ENCODE peak calls at places on chromosomes 16 and 17, in ten cellular contexts. Z is cardiac fibroblast, O is tibial nerve, F is fibroblast of lung, K is brain microvascular endothelial cell, Q is mucosa of descending colon, G is foreskin fibroblast, C is breast epithelium, A is Caco-2, I is AG09309. W is an unnamed sample.

GRCh38 chr17:77890771-77891170 is 67.7 kb upstream of the TNRC6C start:
- DNase-seq in Z (no peak), O (no peak), F (no peak), K (no peak), Q (no peak), G (no peak), C (no peak), A (no peak), I (no peak), W (no peak)

GRCh38 chr17:76314392-76315227 is 6.5 kb upstream of the QRICH2 start:
- DNase-seq in Z (peak; percentile 12), O (no peak), F (peak; percentile 9), K (peak; percentile 32), Q (no peak), G (no peak), C (no peak), A (no peak), I (no peak), W (no peak)

GRCh38 chr16:23466162-23466885 is 13.3 kb upstream of the COG7 start:
- DNase-seq in Z (peak; percentile 95), O (no peak), F (peak; percentile 83), K (peak; percentile 92), Q (no peak), G (peak; percentile 95), C (no peak), A (no peak), I (peak; percentile 54), W (peak; percentile 88)

GRCh38 chr16:28905800-28906372 is 19.2 kb downstream of the RABEP2 start:
- DNase-seq in Z (no peak), O (no peak), F (no peak), K (no peak), Q (no peak), G (no peak), C (no peak), A (no peak), I (no peak), W (no peak)

GRCh38 chr17:17512866-17513265 is 16.7 kb upstream of the RASD1 start:
- DNase-seq in Z (no peak), O (no peak), F (no peak), K (no peak), Q (no peak), G (no peak), C (no peak), A (no peak), I (no peak), W (no peak)

GRCh38 chr16:241866-242265 is 7.2 kb downstream of the FAM234A start:
- DNase-seq in Z (peak; percentile 45), O (no peak), F (no peak), K (no peak), Q (no peak), G (no peak), C (no peak), A (no peak), I (no peak), W (no peak)

GRCh38 chr17:40022961-40023541 is 7.8 kb downstream of the CSF3 start:
- DNase-seq in Z (no peak), O (no peak), F (no peak), K (no peak), Q (peak; percentile 73), G (no peak), C (no peak), A (no peak), I (no peak), W (no peak)

GRCh38 chr17:75843577-75844529 is at the start of gene UNC13D:
- DNase-seq in Z (no peak), O (no peak), F (no peak), K (no peak), Q (peak; percentile 46), G (no peak), C (peak; percentile 66), A (peak; percentile 25), I (no peak), W (no peak)

GRCh38 chr17:68378202-68379149 is 78.8 kb downstream of the WIPI1 start:
- DNase-seq in Z (peak; percentile 98), O (peak; percentile 94), F (peak; percentile 82), K (peak; percentile 96), Q (peak; percentile 57), G (peak; percentile 98), C (peak; percentile 87), A (peak; percentile 65), I (peak; percentile 89), W (peak; percentile 95)

GRCh38 chr17:16599537-16599936 is 30.5 kb upstream of the ZNF287 start:
- DNase-seq in Z (no peak), O (no peak), F (no peak), K (no peak), Q (no peak), G (no peak), C (no peak), A (no peak), I (no peak), W (no peak)

GRCh38 chr16:12876778-12877177 is 24.6 kb upstream of the SHISA9 start:
- DNase-seq in Z (no peak), O (no peak), F (no peak), K (no peak), Q (no peak), G (no peak), C (no peak), A (no peak), I (no peak), W (no peak)

GRCh38 chr17:7961436-7961835 is 29.4 kb downstream of the CNTROB start:
- DNase-seq in Z (no peak), O (no peak), F (no peak), K (no peak), Q (no peak), G (no peak), C (no peak), A (no peak), I (no peak), W (no peak)

GRCh38 chr17:56972111-56972730 is 5.7 kb upstream of the SCPEP1 start:
- DNase-seq in Z (no peak), O (no peak), F (no peak), K (no peak), Q (no peak), G (no peak), C (no peak), A (no peak), I (no peak), W (no peak)

GRCh38 chr17:12667299-12667958 is 1.7 kb downstream of the MYOCD start:
- DNase-seq in Z (peak; percentile 76), O (no peak), F (peak; percentile 56), K (peak; percentile 78), Q (peak; percentile 49), G (peak; percentile 66), C (no peak), A (peak; percentile 33), I (peak; percentile 33), W (peak; percentile 73)

GRCh38 chr17:49156256-49156655 is 23.7 kb downstream of the B4GALNT2 start:
- DNase-seq in Z (no peak), O (no peak), F (no peak), K (no peak), Q (no peak), G (no peak), C (no peak), A (no peak), I (no peak), W (no peak)

GRCh38 chr16:11233727-11234376 is 22.2 kb downstream of the SOCS1 start:
- DNase-seq in Z (no peak), O (no peak), F (no peak), K (no peak), Q (no peak), G (no peak), C (no peak), A (no peak), I (no peak), W (no peak)

GRCh38 chr17:65243838-65244237 is 106.7 kb downstream of the RGS9 start:
- DNase-seq in Z (peak; percentile 56), O (no peak), F (peak; percentile 72), K (no peak), Q (no peak), G (peak; percentile 62), C (no peak), A (no peak), I (peak; percentile 3), W (peak; percentile 73)

DNA sequence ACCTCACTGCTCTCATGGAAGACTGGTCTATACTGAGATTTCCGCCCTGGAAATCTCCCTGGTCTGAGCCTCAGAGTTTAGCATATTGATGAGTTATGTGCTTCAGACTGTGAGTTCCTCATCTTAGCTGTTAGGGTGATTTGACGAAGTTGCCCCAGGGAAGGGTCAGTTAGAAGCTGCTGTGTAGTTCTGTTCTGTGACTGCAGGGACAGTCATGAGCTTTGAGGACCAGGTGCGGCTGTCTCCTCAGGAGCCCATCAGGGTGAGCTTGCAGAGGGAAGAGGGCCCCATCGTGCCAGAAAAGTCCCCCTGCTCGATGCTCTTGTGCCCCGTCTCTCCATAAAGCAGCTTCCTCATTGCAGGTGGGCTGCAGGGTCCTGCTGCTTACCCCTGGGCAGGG is 28.3 kb upstream of the IL17C start:
- DNase-seq in Z (no peak), O (no peak), F (no peak), K (no peak), Q (no peak), G (no peak), C (no peak), A (no peak), I (no peak), W (no peak)
- H3K4me3 ChIP-seq in Z (no peak overlapping the region), O (no peak overlapping the region), F (no peak overlapping the region), K (no peak overlapping the region), Q (no peak overlapping the region), G (no peak overlapping the region), C (no peak overlapping the region), A (no peak overlapping the region), I (no peak overlapping the region), W (no peak overlapping the region)

GRCh38 chr16:62194828-62195227 is 158.6 kb upstream of the CDH8 start:
- DNase-seq in Z (no peak), O (no peak), F (no peak), K (no peak), Q (no peak), G (no peak), C (no peak), A (no peak), I (no peak), W (no peak)

DNA sequence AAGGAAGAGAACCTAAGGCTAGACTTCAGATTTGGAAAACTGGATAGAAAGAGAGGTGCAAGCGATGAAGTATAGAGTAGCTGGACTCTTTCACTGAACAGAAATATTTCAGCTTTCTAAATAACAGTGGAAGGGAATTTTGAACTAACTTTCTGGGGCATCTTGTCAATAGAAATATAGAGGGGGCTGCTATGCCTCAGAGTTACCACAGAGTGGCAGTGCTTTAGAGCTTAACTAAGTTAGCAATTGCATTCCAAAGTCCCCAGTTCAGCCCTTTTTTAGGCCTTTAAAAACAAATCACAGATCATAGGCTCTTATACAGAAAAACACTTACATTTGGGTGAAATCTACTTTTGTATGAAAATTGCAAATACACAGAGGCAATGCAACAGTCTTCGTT is 154.2 kb upstream of the CDH8 start:
- DNase-seq in Z (peak; percentile 1), O (no peak), F (peak; percentile 8), K (no peak), Q (no peak), G (no peak), C (no peak), A (peak; percentile 21), I (no peak), W (peak; percentile 4)
- TF ChIP-seq CTCF in Z (peak; percentile 7), O (no peak), F (no peak), K (peak; percentile 41), Q (no peak), G (peak; percentile 43), C (no peak), A (peak; percentile 63), I (peak; percentile 24), W (peak; percentile 42)

GRCh38 chr17:81003711-81004335 is 12.2 kb downstream of the CHMP6 start:
- DNase-seq in Z (no peak), O (no peak), F (no peak), K (no peak), Q (peak; percentile 56), G (peak; percentile 56), C (no peak), A (no peak), I (no peak), W (no peak)
- H3K4me3 ChIP-seq in Z (no peak overlapping the region), O (peak overlapping the region; percentile 30), F (peak overlapping the region; percentile 32), K (no peak overlapping the region), Q (no peak overlapping the region), G (no peak overlapping the region), C (peak overlapping the region; percentile 3), A (peak overlapping the region; percentile 10), I (peak overlapping the region; percentile 37), W (peak overlapping the region; percentile 22)

GRCh38 chr17:11644265-11645212 is 46.3 kb downstream of the DNAH9 start:
- DNase-seq in Z (peak; percentile 73), O (peak; percentile 24), F (peak; percentile 29), K (peak; percentile 28), Q (peak; percentile 87), G (peak; percentile 37), C (peak; percentile 61), A (peak; percentile 42), I (no peak), W (peak; percentile 33)
- TF ChIP-seq CTCF in Z (peak; percentile 63), O (peak; percentile 65), F (peak; percentile 58), K (peak; percentile 72), Q (peak; percentile 46), G (peak; percentile 68), C (peak; percentile 73), A (peak; percentile 50), I (peak; percentile 59), W (peak; percentile 60)

W was measured in astrocyte of the spinal cord.